ENCODE peak calls at places on chromosomes 11 and 22, in seven cellular contexts. N is uterus, C is gastrocnemius medialis, D is IMR-90, X is A549, I is body of pancreas, H is ovary. Z is an unnamed sample.

GRCh38 chr11:45079943-45080719 is 66.3 kb upstream of the PRDM11 start:
- DNase-seq in N (no peak), C (no peak), D (no peak), X (no peak), I (no peak), H (no peak), Z (peak)

GRCh38 chr22:49312601-49313000 is 515.1 kb downstream of the BRD1 start:
- DNase-seq in N (no peak), C (no peak), D (no peak), X (no peak), I (no peak), H (no peak), Z (no peak)

GRCh38 chr11:74318241-74318932 is 6.9 kb upstream of the P4HA3 start:
- DNase-seq in N (no peak), C (no peak), D (peak), X (no peak), I (no peak), H (no peak), Z (no peak)

GRCh38 chr22:23849009-23850006 is 8.4 kb upstream of the SLC2A11 start:
- DNase-seq in N (peak), C (peak), D (peak), X (peak), I (peak), H (peak), Z (peak)

GRCh38 chr11:40292636-40293585 is 1166.5 kb downstream of the LRRC4C start:
- DNase-seq in N (peak), C (no peak), D (no peak), X (no peak), I (no peak), H (no peak), Z (no peak)

GRCh38 chr11:65380460-65381126 is 1.9 kb downstream of the SLC25A45 start:
- DNase-seq in N (no peak), C (no peak), D (no peak), X (no peak), I (peak), H (no peak), Z (no peak)

GRCh38 chr11:111069076-111069475 is 176.4 kb upstream of the POU2AF2 start:
- DNase-seq in N (no peak), C (no peak), D (peak), X (peak), I (no peak), H (no peak), Z (no peak)

GRCh38 chr11:125110506-125110905 is 920 bp downstream of the TMEM218 start:
- DNase-seq in N (no peak), C (no peak), D (no peak), X (no peak), I (no peak), H (no peak), Z (no peak)

GRCh38 chr11:34624069-34624468 is 3.2 kb downstream of the EHF start:
- DNase-seq in N (no peak), C (no peak), D (no peak), X (no peak), I (peak), H (no peak), Z (no peak)
- TF ChIP-seq POLR2A in N (no peak), C (no peak), D (no peak), X (no peak), I (no peak), H (no peak), Z (no peak)

GRCh38 chr22:21031545-21032036 is 770 bp downstream of the SLC7A4 start:
- DNase-seq in N (no peak), C (no peak), D (no peak), X (no peak), I (no peak), H (no peak), Z (no peak)
- H3K4me3 ChIP-seq in N (no peak), C (no peak), D (no peak), X (no peak), I (no peak), H (no peak), Z (peak)

GRCh38 chr11:12285106-12285505 is 92.3 kb upstream of the PARVA start:
- DNase-seq in N (no peak), C (no peak), D (peak), X (no peak), I (no peak), H (no peak), Z (no peak)
- TF ChIP-seq POLR2A in N (no peak), C (no peak), D (peak), X (no peak), I (no peak), H (no peak), Z (no peak)

GRCh38 chr11:62856333-62856910 is 17.0 kb upstream of the WDR74 start:
- DNase-seq in N (no peak), C (no peak), D (no peak), X (no peak), I (no peak), H (no peak), Z (no peak)

GRCh38 chr11:62857541-62857982 is 18.2 kb upstream of the WDR74 start:
- DNase-seq in N (no peak), C (no peak), D (peak), X (no peak), I (no peak), H (no peak), Z (no peak)

GRCh38 chr11:62855571-62856332 is 16.4 kb upstream of the WDR74 start:
- DNase-seq in N (peak), C (peak), D (peak), X (peak), I (peak), H (peak), Z (peak)

GRCh38 chr11:62860835-62861563 is 19.7 kb upstream of the SLC3A2 start:
- DNase-seq in N (no peak), C (no peak), D (no peak), X (no peak), I (no peak), H (no peak), Z (no peak)

DNA sequence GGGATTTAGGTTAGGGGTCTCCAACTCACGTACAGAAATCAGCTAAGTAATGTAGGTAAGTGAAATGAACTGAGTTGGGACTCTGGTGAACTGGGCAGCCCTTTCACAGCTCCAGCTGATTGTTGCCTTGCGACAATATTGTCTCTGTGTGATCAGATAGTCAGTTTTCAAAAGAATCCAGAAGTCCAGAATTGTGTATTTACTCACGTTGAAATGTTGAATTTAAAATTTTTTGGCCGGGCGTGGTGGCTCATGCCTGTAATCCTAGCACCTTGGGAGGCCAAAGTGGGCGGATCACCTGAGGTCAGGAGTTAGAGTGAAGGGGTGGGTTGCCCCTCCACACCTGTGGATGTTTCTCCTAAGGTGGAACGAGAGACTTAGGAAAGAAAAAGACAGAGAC is 18.8 kb upstream of the WDR74 start:
- DNase-seq in N (no peak), C (no peak), D (no peak), X (no peak), I (no peak), H (no peak), Z (no peak)
- H3K4me3 ChIP-seq in N (no peak), C (no peak), D (no peak), X (peak), I (no peak), H (no peak), Z (no peak)